ENCODE peak calls at places on chromosomes 6 and 20, in seven cellular contexts. L is spleen, R is A549, P is tibial artery, H is osteocyte, V is NCI-H345, N is HT1080. T is an unnamed sample.

GRCh38 chr20:50652702-50653294 is 38.5 kb downstream of the RIPOR3 start:
- DNase-seq in R (no peak), L (no peak), P (no peak), N (no peak), V (no peak), H (no peak), T (no peak)

GRCh38 chr20:11168026-11168425 is 494.2 kb upstream of the JAG1 start:
- DNase-seq in N (peak), L (no peak), V (no peak), R (peak), P (no peak), H (no peak), T (peak)

GRCh38 chr6:123913858-123914257 is 110.2 kb downstream of the NKAIN2 start:
- DNase-seq in R (no peak), V (no peak), H (no peak), N (peak), P (no peak), L (no peak), T (peak)

GRCh38 chr20:63178445-63178818 is 37.5 kb downstream of the YTHDF1 start:
- DNase-seq in N (no peak), H (no peak), L (no peak), R (no peak), P (no peak), V (no peak), T (no peak)

GRCh38 chr20:21981607-21982344 is 276.3 kb downstream of the PAX1 start:
- DNase-seq in R (peak), N (peak), V (no peak), H (no peak), P (peak), L (no peak), T (no peak)

GRCh38 chr20:57680934-57681914 is 28.6 kb downstream of the PMEPA1 start:
- DNase-seq in P (no peak), V (no peak), L (peak), R (no peak), H (no peak), N (no peak), T (no peak)

GRCh38 chr6:55456016-55456415 is 123.0 kb downstream of the HMGCLL1 start:
- DNase-seq in H (no peak), P (no peak), L (no peak), N (no peak), R (no peak), V (no peak), T (no peak)

GRCh38 chr6:38198219-38198618 is 378.7 kb downstream of the ZFAND3 start:
- DNase-seq in P (no peak), N (no peak), H (peak), V (no peak), L (no peak), R (no peak), T (no peak)

GRCh38 chr6:90197854-90198496 is 98.7 kb downstream of the BACH2 start:
- DNase-seq in V (peak), H (peak), L (no peak), N (peak), R (peak), P (no peak), T (peak)

GRCh38 chr6:20763311-20763710 is 229.1 kb downstream of the CDKAL1 start:
- DNase-seq in N (no peak), P (no peak), R (no peak), L (no peak), V (no peak), H (no peak), T (no peak)

GRCh38 chr6:105509506-105510331 is 106.8 kb upstream of the PREP start:
- DNase-seq in L (no peak), V (no peak), N (no peak), P (no peak), R (peak), H (no peak), T (no peak)

GRCh38 chr6:88302769-88303230 is 136.7 kb upstream of the CNR1 start:
- DNase-seq in P (no peak), H (no peak), V (no peak), N (no peak), L (no peak), R (no peak), T (no peak)

GRCh38 chr6:8628063-8628462 is 192.7 kb upstream of the SLC35B3 start:
- DNase-seq in V (no peak), N (peak), H (no peak), L (no peak), R (no peak), P (no peak), T (no peak)

GRCh38 chr6:113732384-113732966 is 124.7 kb upstream of the MARCKS start:
- DNase-seq in L (no peak), N (no peak), V (peak), P (no peak), H (no peak), R (no peak), T (no peak)

GRCh38 chr20:4038047-4038459 is 22.7 kb upstream of the RNF24 start:
- DNase-seq in R (peak), P (peak), V (no peak), N (peak), H (no peak), L (peak), T (peak)

GRCh38 chr6:43771858-43772570 is 2.0 kb downstream of the VEGFA start:
- DNase-seq in R (peak), N (no peak), P (peak), V (peak), L (peak), H (peak), T (peak)

GRCh38 chr6:447381-448165 is 56.0 kb downstream of the IRF4 start:
- DNase-seq in V (no peak), R (no peak), H (no peak), P (no peak), L (peak), N (no peak), T (no peak)

GRCh38 chr6:35496851-35497570 is at the start of gene TEAD3:
- DNase-seq in P (no peak), N (no peak), V (peak), L (peak), R (no peak), H (peak), T (peak)

GRCh38 chr20:41649489-41649888 is 31.3 kb upstream of the CHD6 start:
- DNase-seq in N (no peak), R (no peak), L (no peak), P (no peak), V (peak), H (no peak), T (no peak)

GRCh38 chr20:41136695-41137411 is 490 bp upstream of the PLCG1 start:
- DNase-seq in L (peak), P (peak), R (peak), H (peak), N (peak), V (peak), T (peak)

GRCh38 chr6:69791065-69791471 is 5.7 kb downstream of the LMBRD1 start:
- DNase-seq in P (no peak), N (no peak), H (no peak), V (peak), L (no peak), R (no peak), T (no peak)

GRCh38 chr20:60057866-60058807 is 99.9 kb downstream of the CDH26 start:
- DNase-seq in H (peak), L (peak), R (no peak), P (peak), N (peak), V (no peak), T (no peak)

GRCh38 chr20:2748551-2749342 is 51.7 kb downstream of the CPXM1 start:
- DNase-seq in L (peak), H (peak), N (no peak), P (no peak), R (no peak), V (no peak), T (no peak)

GRCh38 chr20:62252342-62252966 is 14.1 kb downstream of the OSBPL2 start:
- DNase-seq in H (no peak), P (no peak), L (no peak), N (peak), V (no peak), R (no peak), T (no peak)

GRCh38 chr20:46305331-46305972 is 2.8 kb downstream of the CDH22 start:
- DNase-seq in R (no peak), N (no peak), L (no peak), V (no peak), H (no peak), P (no peak), T (no peak)

GRCh38 chr20:37426106-37426505 is 80.2 kb downstream of the SRC start:
- DNase-seq in N (no peak), L (no peak), R (no peak), P (no peak), V (no peak), H (no peak), T (no peak)

GRCh38 chr6:80145509-80145908 is 39.0 kb downstream of the BCKDHB start:
- DNase-seq in H (no peak), N (no peak), P (no peak), V (no peak), R (no peak), L (no peak), T (no peak)

GRCh38 chr20:34215711-34216381 is 25.4 kb upstream of the ASIP start:
- DNase-seq in R (peak), N (peak), P (peak), V (peak), L (peak), H (peak), T (peak)

GRCh38 chr6:169701218-169701952 is 444 bp downstream of the WDR27 start:
- DNase-seq in V (peak), P (no peak), H (no peak), L (no peak), R (no peak), N (no peak), T (no peak)

GRCh38 chr20:17281478-17281877 is 54.6 kb downstream of the PCSK2 start:
- DNase-seq in H (no peak), L (no peak), P (no peak), R (peak), V (peak), N (peak), T (no peak)

GRCh38 chr6:40999498-41000070 is 39.4 kb downstream of the UNC5CL start:
- DNase-seq in N (peak), V (no peak), P (peak), L (no peak), R (peak), H (no peak), T (no peak)

GRCh38 chr6:149225370-149225769 is 92.1 kb upstream of the TAB2 start:
- DNase-seq in R (no peak), H (no peak), P (no peak), L (no peak), N (no peak), V (no peak), T (no peak)

GRCh38 chr6:107635058-107635515 is 145.2 kb downstream of the SOBP start:
- DNase-seq in V (no peak), P (no peak), L (no peak), N (no peak), R (no peak), H (no peak), T (no peak)

GRCh38 chr20:9068896-9069663 is at the start of gene PLCB4:
- DNase-seq in L (no peak), N (peak), R (peak), V (peak), H (no peak), P (peak), T (peak)

GRCh38 chr20:50439539-50440453 is 70.4 kb upstream of the PTPN1 start:
- DNase-seq in L (no peak), N (peak), H (no peak), R (no peak), P (no peak), V (no peak), T (peak)